ENCODE peak calls at places on chromosomes 2 and 18, in five cellular contexts. I, H, F, P and X are unnamed samples.

GRCh38 chr18:8609711-8610441 is 639 bp downstream of the RAB12 start:
- DNase-seq in I (peak; percentile 17), H (peak; percentile 50), P (peak; percentile 23), F (no peak), X (no peak)

GRCh38 chr18:22983175-22983574 is 50.0 kb downstream of the RBBP8 start:
- DNase-seq in F (no peak), I (peak; percentile 74), H (peak; percentile 18), P (no peak), X (peak; percentile 22)

GRCh38 chr2:101109451-101110140 is 41.6 kb downstream of the TBC1D8 start:
- DNase-seq in F (no peak), I (no peak), H (no peak), P (peak; percentile 45), X (no peak)

GRCh38 chr2:135743860-135744259 is 2.2 kb downstream of the UBXN4 start:
- DNase-seq in H (peak; percentile 14), I (no peak), P (no peak), F (no peak), X (no peak)

GRCh38 chr2:23241611-23242245 is 143.3 kb upstream of the KLHL29 start:
- DNase-seq in F (no peak), P (no peak), I (no peak), H (no peak), X (no peak)

GRCh38 chr18:22509423-22509822 is 91.7 kb upstream of the CTAGE1 start:
- DNase-seq in F (no peak), P (no peak), H (no peak), I (no peak), X (no peak)

GRCh38 chr2:211534655-211535054 is 978.3 kb downstream of the CPS1 start:
- DNase-seq in I (no peak), H (no peak), P (peak; percentile 21), F (no peak), X (no peak)

GRCh38 chr2:8607591-8607990 is 74.3 kb upstream of the ID2 start:
- DNase-seq in H (no peak), P (no peak), I (peak; percentile 21), F (no peak), X (no peak)

GRCh38 chr18:2984703-2985261 is 28.2 kb downstream of the LPIN2 start:
- DNase-seq in P (no peak), F (no peak), H (no peak), I (no peak), X (no peak)

GRCh38 chr2:213149949-213150314 is 1.5 kb downstream of the IKZF2 start:
- DNase-seq in P (no peak), F (no peak), H (no peak), I (no peak), X (no peak)

GRCh38 chr18:1663879-1664705 is 759.4 kb downstream of the ADCYAP1 start:
- DNase-seq in P (peak; percentile 43), I (peak; percentile 45), H (peak; percentile 77), F (no peak), X (no peak)

GRCh38 chr2:103448416-103448815 is 686.6 kb downstream of the TMEM182 start:
- DNase-seq in F (no peak), P (no peak), H (no peak), I (no peak), X (no peak)

GRCh38 chr2:152571035-152571766 is 146.1 kb downstream of the PRPF40A start:
- DNase-seq in I (no peak), P (peak; percentile 20), H (no peak), F (no peak), X (no peak)

GRCh38 chr2:99187011-99187410 is 6.0 kb downstream of the MRPL30 start:
- DNase-seq in I (no peak), F (no peak), H (no peak), P (no peak), X (no peak)

GRCh38 chr2:42493468-42493884 is 306 bp downstream of the KCNG3 start:
- DNase-seq in P (no peak), I (no peak), F (no peak), H (no peak), X (no peak)

GRCh38 chr18:37442477-37442876 is 123.1 kb downstream of the CELF4 start:
- DNase-seq in P (no peak), I (no peak), H (no peak), F (no peak), X (no peak)

GRCh38 chr2:98959759-98960507 is 23.9 kb upstream of the CRACDL start:
- DNase-seq in F (no peak), H (no peak), I (no peak), P (no peak), X (no peak)

GRCh38 chr2:179612591-179613298 is 248.7 kb downstream of the ZNF385B start:
- DNase-seq in I (no peak), H (no peak), P (no peak), F (no peak), X (no peak)

GRCh38 chr2:235500761-235501662 is 7.2 kb downstream of the AGAP1 start:
- DNase-seq in I (peak; percentile 61), P (no peak), F (no peak), H (peak; percentile 60), X (no peak)

GRCh38 chr2:53075760-53076159 is 691.8 kb upstream of the CHAC2 start:
- DNase-seq in F (no peak), I (no peak), H (no peak), P (peak; percentile 19), X (no peak)

GRCh38 chr2:220446106-220446712 is 818.8 kb downstream of the SLC4A3 start:
- DNase-seq in F (no peak), I (no peak), H (no peak), P (no peak), X (no peak)

GRCh38 chr2:84880395-84880644 is 564 bp downstream of the TRABD2A start:
- DNase-seq in P (no peak), I (no peak), H (no peak), F (no peak), X (no peak)

GRCh38 chr2:84879595-84880394 is 1.1 kb downstream of the TRABD2A start:
- DNase-seq in I (no peak), F (no peak), H (no peak), P (no peak), X (peak; percentile 34)

GRCh38 chr2:84878896-84879594 is 1.8 kb downstream of the TRABD2A start:
- DNase-seq in I (no peak), P (no peak), H (no peak), F (no peak), X (no peak)

GRCh38 chr2:84876369-84876768 is 4.5 kb downstream of the TRABD2A start:
- DNase-seq in F (no peak), I (no peak), P (no peak), H (no peak), X (no peak)

DNA sequence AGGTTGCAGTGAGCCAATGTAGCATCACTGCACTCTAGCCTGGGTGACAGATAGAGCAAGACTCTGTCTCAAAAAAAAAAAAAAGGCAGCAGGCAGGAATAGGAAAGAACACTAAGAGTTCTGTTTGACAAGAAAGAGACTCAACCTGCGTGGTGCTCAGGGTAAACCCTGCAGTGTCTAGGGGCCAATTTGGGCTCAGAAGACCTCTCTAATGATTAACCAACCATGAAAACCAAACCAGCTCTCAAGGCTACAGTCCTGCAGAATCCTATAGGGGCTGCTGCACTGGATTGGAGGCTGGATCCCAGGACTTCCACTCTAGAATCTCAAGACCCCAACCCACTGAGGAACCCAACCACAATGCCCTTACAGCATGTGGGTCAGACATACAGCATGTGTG is 2.4 kb downstream of the TRABD2A start:
- DNase-seq in F (no peak), P (no peak), I (no peak), H (no peak), X (peak; percentile 38)
- H3K27me3 ChIP-seq in F (no peaks in the 10 kb centered on the region), P (peaks cover 42% of the 10 kb centered on the region), I (peaks cover 74% of the 10 kb centered on the region), H (peaks cover 42% of the 10 kb centered on the region), X (no peaks in the 10 kb centered on the region)

GRCh38 chr2:45960057-45960863 is 308.8 kb downstream of the PRKCE start:
- DNase-seq in I (no peak), F (no peak), H (no peak), P (no peak), X (no peak)
- H3K4me1 ChIP-seq in I (peaks cover 5% of the 10 kb centered on the region), F (peaks cover 19% of the 10 kb centered on the region), H (no peaks in the 10 kb centered on the region), P (peaks cover 48% of the 10 kb centered on the region), X (no peaks in the 10 kb centered on the region)

GRCh38 chr2:12824304-12824761 is 107.6 kb downstream of the TRIB2 start:
- DNase-seq in F (no peak), H (no peak), P (peak; percentile 31), I (peak; percentile 76), X (no peak)
- H3K27me3 ChIP-seq in F (no peaks in the 10 kb centered on the region), H (peaks cover 7% of the 10 kb centered on the region), P (no peaks in the 10 kb centered on the region), I (no peaks in the 10 kb centered on the region), X (no peaks in the 10 kb centered on the region)

DNA sequence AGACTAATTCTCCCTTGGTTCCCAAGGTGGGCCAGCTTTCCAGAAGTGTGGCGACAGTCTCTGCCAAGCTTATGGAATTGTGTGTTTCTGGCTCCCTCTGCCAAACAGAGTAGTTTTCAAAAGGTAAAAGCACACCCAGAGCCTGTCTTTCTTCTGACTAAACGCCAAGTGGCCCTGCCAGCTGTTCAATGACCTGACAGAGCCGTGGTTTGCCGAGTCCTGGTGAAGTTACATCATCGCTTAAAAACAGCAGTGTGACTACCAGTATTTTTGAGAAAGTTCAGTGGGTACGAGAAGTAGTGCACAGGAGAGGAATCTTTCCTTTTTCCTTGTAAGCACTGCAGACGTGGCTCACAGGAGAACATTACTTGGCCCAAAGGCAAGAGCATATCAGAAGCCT is 1.9 kb downstream of the PER2 start:
- DNase-seq in H (no peak), F (peak; percentile 56), I (peak; percentile 80), P (peak; percentile 50), X (no peak)
- H3K4me1 ChIP-seq in H (peaks cover 45% of the 10 kb centered on the region), F (peaks cover 36% of the 10 kb centered on the region), I (peaks cover 11% of the 10 kb centered on the region), P (peaks cover 86% of the 10 kb centered on the region), X (peaks cover 16% of the 10 kb centered on the region)

DNA sequence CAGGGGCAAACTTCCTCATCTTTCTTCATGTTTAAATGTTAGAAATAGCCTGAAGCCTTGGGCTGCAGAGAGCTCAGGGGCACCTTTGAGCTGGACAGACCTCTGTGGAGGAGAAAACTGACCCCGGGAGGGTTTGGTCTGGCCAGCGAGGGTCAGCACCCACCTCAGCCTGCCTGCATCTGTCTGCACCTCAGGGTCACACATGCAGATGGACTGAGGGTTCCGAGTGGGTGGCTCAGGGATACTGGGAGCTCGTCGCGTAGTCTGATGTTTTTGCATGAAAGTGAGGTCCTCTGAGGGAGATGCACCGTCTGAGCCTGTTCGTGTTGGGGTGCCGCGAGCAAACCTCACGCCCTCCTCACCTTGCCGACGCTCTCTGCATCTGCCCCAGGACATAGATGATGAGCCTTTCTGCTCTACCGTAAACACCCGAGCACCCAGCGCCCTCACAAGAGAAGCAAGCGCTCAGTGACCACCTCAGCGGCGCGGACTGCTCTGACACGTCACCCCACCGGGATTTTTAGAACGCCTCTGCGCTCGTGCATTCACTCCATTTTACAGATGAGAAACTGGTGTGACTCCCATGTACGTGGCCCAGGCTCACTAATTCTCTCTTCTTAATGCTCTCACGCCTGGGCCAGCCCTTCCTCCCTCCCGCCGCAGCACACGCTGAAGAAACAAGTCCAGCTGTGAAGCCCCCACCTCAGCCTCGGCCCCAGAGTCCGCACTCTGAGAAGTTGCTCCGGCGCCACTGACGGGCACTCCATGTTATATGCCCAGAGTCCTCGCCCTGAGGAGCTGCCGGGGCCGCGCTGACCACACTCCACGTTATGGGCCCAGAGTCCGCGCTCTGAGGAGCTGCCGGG is 9.5 kb downstream of the KCNG2 start:
- DNase-seq in P (no peak), I (no peak), F (no peak), H (no peak), X (no peak)
- H3K27me3 ChIP-seq in P (peaks cover 38% of the 10 kb centered on the region), I (peaks cover 6% of the 10 kb centered on the region), F (no peaks in the 10 kb centered on the region), H (peaks cover 2% of the 10 kb centered on the region), X (no peaks in the 10 kb centered on the region)